ENCODE peak calls at places on chromosomes 1 and 21, in five cellular contexts. M is kidney epithelial cell, F is cardiac muscle cell, G is endothelial cell, H is dorsolateral prefrontal cortex. B is an unnamed sample.

GRCh38 chr1:177873238-177873637 is 96.6 kb downstream of the SEC16B start:
- DNase-seq in M (peak), F (no peak), G (no peak), H (no peak), B (no peak)

GRCh38 chr1:12776801-12777557 is 3.4 kb downstream of the PRAMEF12 start:
- DNase-seq in M (no peak), F (no peak), G (no peak), H (no peak), B (no peak)

GRCh38 chr1:231844986-231845502 is 218.5 kb downstream of the DISC1 start:
- DNase-seq in M (peak), F (no peak), G (no peak), H (no peak), B (no peak)

GRCh38 chr1:154998201-154998780 is 4.3 kb upstream of the ZBTB7B start:
- DNase-seq in M (no peak), F (no peak), G (no peak), H (no peak), B (no peak)

GRCh38 chr1:101996830-101997485 is at the start of gene OLFM3:
- DNase-seq in M (no peak), F (peak), G (peak), H (peak), B (peak)

GRCh38 chr1:84152649-84153056 is 8.6 kb downstream of the PRKACB start:
- DNase-seq in M (peak), F (no peak), G (no peak), H (no peak), B (no peak)

GRCh38 chr1:15991427-15992186 is 12.4 kb upstream of the SRARP start:
- DNase-seq in M (no peak), F (no peak), G (no peak), H (no peak), B (no peak)

GRCh38 chr1:214492405-214493075 is 58.9 kb downstream of the PTPN14 start:
- DNase-seq in M (no peak), F (no peak), G (no peak), H (no peak), B (no peak)

GRCh38 chr1:170086399-170087032 is 12.0 kb upstream of the KIFAP3 start:
- DNase-seq in M (no peak), F (no peak), G (no peak), H (no peak), B (no peak)

GRCh38 chr1:24727490-24728214 is 17.6 kb upstream of the CLIC4 start:
- DNase-seq in M (no peak), F (no peak), G (no peak), H (no peak), B (no peak)

GRCh38 chr21:42461185-42461520 is 34.9 kb downstream of the RSPH1 start:
- DNase-seq in M (no peak), F (no peak), G (no peak), H (no peak), B (no peak)

GRCh38 chr21:24110846-24111245 is 1496.4 kb downstream of the MRPL39 start:
- DNase-seq in M (no peak), F (no peak), G (no peak), H (no peak), B (no peak)

GRCh38 chr1:87684194-87684593 is 355.5 kb downstream of the LMO4 start:
- DNase-seq in M (no peak), F (peak), G (no peak), H (peak), B (no peak)

GRCh38 chr21:30719401-30719800 is 824 bp upstream of the KRTAP21-3 start:
- DNase-seq in M (no peak), F (no peak), G (no peak), H (no peak), B (no peak)

GRCh38 chr1:113903496-113904291 is 905 bp downstream of the AP4B1 start:
- DNase-seq in M (no peak), F (no peak), G (no peak), H (peak), B (no peak)

GRCh38 chr1:228095938-228096337 is 7.2 kb downstream of the C1orf35 start:
- DNase-seq in M (no peak), F (no peak), G (no peak), H (peak), B (peak)

GRCh38 chr1:10195570-10195969 is 14.8 kb upstream of the KIF1B start:
- DNase-seq in M (no peak), F (no peak), G (no peak), H (no peak), B (no peak)

GRCh38 chr21:38259665-38260064 is 2.9 kb downstream of the KCNJ15 start:
- DNase-seq in M (no peak), F (no peak), G (no peak), H (no peak), B (no peak)

GRCh38 chr1:150409504-150410362 is 45.8 kb downstream of the RPRD2 start:
- DNase-seq in M (no peak), F (no peak), G (no peak), H (no peak), B (no peak)

GRCh38 chr1:59856725-59857338 is 42.1 kb downstream of the HOOK1 start:
- DNase-seq in M (no peak), F (no peak), G (no peak), H (no peak), B (no peak)

GRCh38 chr1:40539338-40539737 is 7.9 kb downstream of the ZNF684 start:
- DNase-seq in M (no peak), F (no peak), G (no peak), H (no peak), B (no peak)

GRCh38 chr1:66984491-66984890 is 59.7 kb downstream of the MIER1 start:
- DNase-seq in M (no peak), F (no peak), G (no peak), H (no peak), B (no peak)

GRCh38 chr1:198788561-198789064 is 149.8 kb downstream of the PTPRC start:
- DNase-seq in M (no peak), F (peak), G (peak), H (no peak), B (no peak)
- TF ChIP-seq CTCF in M (peak), F (peak), G (no peak), H (peak), B (peak)

GRCh38 chr1:19799233-19799876 is 361 bp downstream of the TMCO4 start:
- DNase-seq in M (no peak), F (peak), G (peak), H (no peak), B (no peak)
- TF ChIP-seq CTCF in M (peak), F (peak), G (peak), H (no peak), B (no peak)

DNA sequence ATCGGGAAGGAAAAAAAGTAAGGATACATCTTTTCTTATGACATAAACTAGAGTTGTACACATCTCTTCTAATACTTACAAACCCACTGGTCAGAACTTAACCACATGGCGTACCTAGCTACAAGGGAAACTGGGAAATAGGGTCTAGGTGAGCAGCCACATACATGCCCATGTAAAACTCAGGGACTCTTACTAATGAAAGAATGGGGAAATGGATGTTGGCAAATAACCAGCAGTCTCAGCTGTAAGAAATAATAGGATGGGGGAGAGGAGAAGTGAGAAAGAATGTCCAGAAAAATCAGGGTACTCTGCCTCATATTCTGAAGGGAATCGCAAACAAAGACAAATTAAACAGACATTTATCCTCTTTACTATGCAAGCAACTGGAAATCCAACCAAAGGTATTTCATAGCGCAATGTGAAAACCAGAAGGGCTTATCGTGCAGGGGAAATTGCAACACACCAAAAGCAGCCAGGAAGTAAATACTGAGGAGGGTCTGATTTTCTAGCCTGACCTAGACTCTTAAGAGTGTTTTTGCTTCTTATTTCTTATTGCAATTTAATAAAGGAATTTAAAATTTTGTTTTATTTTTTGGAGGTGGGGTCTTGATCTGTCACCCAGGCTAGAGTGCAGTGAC is 17.5 kb downstream of the GTF2B start:
- DNase-seq in M (no peak), F (no peak), G (no peak), H (no peak), B (no peak)
- TF ChIP-seq CTCF in M (no peak), F (no peak), G (no peak), H (no peak), B (no peak)

GRCh38 chr1:199279872-199280649 is 641.2 kb downstream of the PTPRC start:
- DNase-seq in M (no peak), F (no peak), G (no peak), H (no peak), B (no peak)
- TF ChIP-seq CTCF in M (no peak), F (no peak), G (no peak), H (no peak), B (no peak)

GRCh38 chr1:157370698-157371097 is 181.6 kb downstream of the FCRL5 start:
- DNase-seq in M (no peak), F (no peak), G (no peak), H (no peak), B (no peak)
- TF ChIP-seq CTCF in M (no peak), F (no peak), G (no peak), H (no peak), B (no peak)

DNA sequence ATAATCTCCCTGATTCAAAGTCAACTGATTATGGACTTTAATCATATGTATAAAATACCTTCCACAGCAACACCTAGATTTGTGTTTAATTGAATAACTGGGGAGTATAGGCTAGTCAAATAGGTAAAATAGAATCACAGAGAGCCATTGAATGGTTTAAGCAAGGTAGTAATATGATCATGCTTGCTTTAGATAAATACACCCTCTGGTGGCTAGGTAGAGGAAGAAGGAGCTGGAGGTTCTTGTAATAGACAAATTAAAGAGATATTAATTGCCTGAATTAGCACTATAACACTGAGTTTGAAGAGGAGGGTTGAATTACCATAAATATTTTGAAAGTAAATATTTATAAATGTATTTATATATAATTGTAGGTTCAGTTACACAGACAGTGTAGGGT is 40.3 kb downstream of the DIRAS3 start:
- DNase-seq in M (no peak), F (peak), G (no peak), H (no peak), B (no peak)
- TF ChIP-seq CTCF in M (peak), F (peak), G (no peak), H (no peak), B (peak)

GRCh38 chr1:61950418-61950817 is 208.1 kb downstream of the PATJ start:
- DNase-seq in M (no peak), F (no peak), G (no peak), H (no peak), B (no peak)
- TF ChIP-seq CTCF in M (peak), F (peak), G (peak), H (no peak), B (peak)